ENCODE peak calls at places on chromosomes 12 and 14, in six cellular contexts. D is KBM-7; M is stimulated activated CD8-positive, alpha-beta memory T cell treated with anti-CD3 and anti-CD28 coated beads, Interleukin-4, amount 100 ng/mL, for 48 hours; X is left lobe of liver; N is GM04504; O is posterior cingulate gyrus. Z is an unnamed sample.

GRCh38 chr12:31518680-31519227 is 72.2 kb downstream of the DENND5B start:
- DNase-seq in D (no peak), M (no peak), X (no peak), N (peak), O (no peak), Z (no peak)

GRCh38 chr14:91395466-91395865 is 22.2 kb downstream of the CCDC88C start:
- DNase-seq in D (no peak), M (no peak), X (no peak), N (no peak), O (no peak), Z (no peak)

GRCh38 chr12:124736115-124737039 is 127.3 kb downstream of the SCARB1 start:
- DNase-seq in D (no peak), M (no peak), X (no peak), N (no peak), O (no peak), Z (no peak)

GRCh38 chr12:97535582-97535981 is 73.0 kb downstream of the RMST start:
- DNase-seq in D (no peak), M (no peak), X (no peak), N (no peak), O (no peak), Z (no peak)

GRCh38 chr12:57233357-57234232 is 4.1 kb downstream of the SHMT2 start:
- DNase-seq in D (no peak), M (no peak), X (peak), N (no peak), O (no peak), Z (no peak)

GRCh38 chr12:56993346-56993745 is 13.0 kb downstream of the ZBTB39 start:
- DNase-seq in D (no peak), M (peak), X (peak), N (no peak), O (no peak), Z (no peak)

GRCh38 chr14:92991536-92991935 is 68.6 kb downstream of the CHGA start:
- DNase-seq in D (no peak), M (no peak), X (no peak), N (no peak), O (no peak), Z (no peak)

GRCh38 chr14:71800878-71801277 is 131.4 kb upstream of the RGS6 start:
- DNase-seq in D (no peak), M (no peak), X (no peak), N (no peak), O (no peak), Z (no peak)

GRCh38 chr12:91854725-91855124 is 290.9 kb downstream of the BTG1 start:
- DNase-seq in D (no peak), M (no peak), X (no peak), N (no peak), O (no peak), Z (no peak)

GRCh38 chr12:110613771-110614684 is at the start of gene TCTN1:
- DNase-seq in D (peak), M (peak), X (peak), N (peak), O (peak), Z (peak)

GRCh38 chr14:93320489-93320888 is 12.3 kb downstream of the BTBD7 start:
- DNase-seq in D (no peak), M (no peak), X (no peak), N (no peak), O (no peak), Z (no peak)

GRCh38 chr14:75437201-75438143 is 9.7 kb downstream of the JDP2 start:
- DNase-seq in D (no peak), M (no peak), X (no peak), N (no peak), O (no peak), Z (no peak)

GRCh38 chr14:37585101-37585479 is 10.0 kb downstream of the FOXA1 start:
- DNase-seq in D (no peak), M (no peak), X (no peak), N (no peak), O (no peak), Z (no peak)

GRCh38 chr14:66403183-66403582 is 83.0 kb upstream of the CCDC196 start:
- DNase-seq in D (peak), M (no peak), X (no peak), N (no peak), O (no peak), Z (no peak)

GRCh38 chr14:59474172-59474571 is 9.0 kb upstream of the GPR135 start:
- DNase-seq in D (no peak), M (no peak), X (no peak), N (no peak), O (no peak), Z (no peak)

GRCh38 chr12:123949118-123949774 is 23.4 kb downstream of the CCDC92 start:
- DNase-seq in D (no peak), M (no peak), X (peak), N (no peak), O (no peak), Z (peak)

GRCh38 chr12:118038122-118038521 is 21.6 kb downstream of the RFC5 start:
- DNase-seq in D (no peak), M (no peak), X (no peak), N (no peak), O (no peak), Z (no peak)

GRCh38 chr14:69131176-69131575 is 21.7 kb downstream of the DCAF5 start:
- DNase-seq in D (no peak), M (no peak), X (no peak), N (no peak), O (no peak), Z (no peak)

GRCh38 chr12:112858776-112859175 is 48.0 kb upstream of the OAS1 start:
- DNase-seq in D (no peak), M (no peak), X (no peak), N (no peak), O (no peak), Z (no peak)

GRCh38 chr14:24032727-24033418 is 18.9 kb upstream of the CARMIL3 start:
- DNase-seq in D (peak), M (no peak), X (peak), N (peak), O (no peak), Z (no peak)

GRCh38 chr12:108129017-108129812 is at the start of gene WSCD2:
- DNase-seq in D (peak), M (no peak), X (no peak), N (no peak), O (peak), Z (no peak)

GRCh38 chr12:15038137-15038536 is 65.3 kb downstream of the PDE6H start:
- DNase-seq in D (no peak), M (no peak), X (no peak), N (no peak), O (no peak), Z (no peak)

GRCh38 chr14:54653764-54654469 is 87.0 kb downstream of the SAMD4A start:
- DNase-seq in D (peak), M (no peak), X (no peak), N (peak), O (no peak), Z (no peak)

GRCh38 chr12:107330901-107331431 is 237.6 kb upstream of the CRY1 start:
- DNase-seq in D (no peak), M (peak), X (no peak), N (no peak), O (no peak), Z (no peak)

GRCh38 chr14:42110167-42110566 is 503.5 kb downstream of the LRFN5 start:
- DNase-seq in D (peak), M (no peak), X (no peak), N (peak), O (no peak), Z (no peak)

GRCh38 chr12:107492393-107493134 is 193.0 kb upstream of the PWP1 start:
- DNase-seq in D (peak), M (no peak), X (no peak), N (no peak), O (no peak), Z (no peak)

GRCh38 chr12:122004633-122005071 is 17.0 kb upstream of the BCL7A start:
- DNase-seq in D (no peak), M (no peak), X (no peak), N (no peak), O (no peak), Z (no peak)

GRCh38 chr12:27178723-27179398 is 65.2 kb upstream of the STK38L start:
- DNase-seq in D (peak), M (no peak), X (no peak), N (no peak), O (no peak), Z (no peak)

GRCh38 chr12:132162508-132163031 is 18.3 kb downstream of the NOC4L start:
- DNase-seq in D (peak), M (no peak), X (peak), N (peak), O (peak), Z (no peak)

GRCh38 chr12:13982010-13982409 is 608 bp upstream of the GRIN2B start:
- DNase-seq in D (peak), M (peak), X (no peak), N (no peak), O (peak), Z (no peak)

GRCh38 chr14:48937796-48938195 is 648.4 kb downstream of the RPS29 start:
- DNase-seq in D (no peak), M (no peak), X (no peak), N (no peak), O (peak), Z (no peak)

GRCh38 chr14:38391334-38391733 is 135.4 kb upstream of the CLEC14A start:
- DNase-seq in D (no peak), M (no peak), X (no peak), N (peak), O (no peak), Z (no peak)

GRCh38 chr12:48988030-48988649 is 10.0 kb downstream of the WNT1 start:
- DNase-seq in D (peak), M (peak), X (peak), N (no peak), O (no peak), Z (peak)

GRCh38 chr12:54331461-54331860 is 6.5 kb downstream of the COPZ1 start:
- DNase-seq in D (no peak), M (no peak), X (no peak), N (no peak), O (no peak), Z (no peak)

GRCh38 chr12:106297681-106298080 is 4.9 kb upstream of the TCP11L2 start:
- DNase-seq in D (no peak), M (no peak), X (no peak), N (no peak), O (no peak), Z (no peak)

GRCh38 chr14:46259536-46259935 is 392.0 kb downstream of the RPL10L start:
- DNase-seq in D (no peak), M (no peak), X (no peak), N (no peak), O (no peak), Z (no peak)

GRCh38 chr12:54159140-54159539 is 29.6 kb downstream of the SMUG1 start:
- DNase-seq in D (peak), M (peak), X (no peak), N (no peak), O (no peak), Z (peak)

GRCh38 chr12:64187370-64187769 is 34.7 kb downstream of the KICS2 start:
- DNase-seq in D (no peak), M (no peak), X (no peak), N (no peak), O (no peak), Z (no peak)

Z was measured in activated effector memory CD4-positive, alpha-beta T cell treated with anti-CD3 and anti-CD28 coated beads, Interleukin-2, amount 50 U/mL, for 16 hours.